ENCODE peak calls at places on chromosomes 5 and 9, in ten cellular contexts. H, K, W, Q, J, V, O, S, U and Z are unnamed samples.

GRCh38 chr9:115211413-115212204 is 93.7 kb upstream of the TNC start:
- DNase-seq in V (no peak), O (peak), Q (no peak), H (no peak), S (no peak), U (no peak), K (no peak), W (peak), J (no peak), Z (no peak)

GRCh38 chr5:66634601-66635000 is 38.4 kb downstream of the MAST4 start:
- DNase-seq in K (no peak), S (no peak), O (no peak), Q (no peak), W (no peak), J (no peak), U (no peak), V (no peak), H (no peak), Z (no peak)

GRCh38 chr5:130692766-130693165 is 472.3 kb downstream of the HINT1 start:
- DNase-seq in J (no peak), Q (no peak), O (no peak), V (no peak), W (no peak), U (no peak), S (no peak), H (no peak), K (no peak), Z (no peak)

GRCh38 chr5:35233601-35234000 is 3.3 kb upstream of the PRLR start:
- DNase-seq in K (no peak), Q (no peak), J (no peak), S (no peak), U (no peak), V (no peak), W (no peak), O (no peak), H (no peak), Z (no peak)

GRCh38 chr5:149371296-149371962 is 7.7 kb downstream of the IL17B start:
- DNase-seq in J (peak), Q (peak), H (peak), V (no peak), W (peak), S (peak), U (peak), K (peak), O (peak), Z (peak)

GRCh38 chr5:157682257-157682656 is 10.9 kb downstream of the C5orf52 start:
- DNase-seq in Q (no peak), V (no peak), U (no peak), W (no peak), K (no peak), J (no peak), H (no peak), S (no peak), O (no peak), Z (no peak)

GRCh38 chr5:142871056-142871879 is 101.1 kb downstream of the ARHGAP26 start:
- DNase-seq in S (no peak), K (no peak), U (no peak), H (no peak), V (peak), W (no peak), J (peak), O (no peak), Q (peak), Z (no peak)

GRCh38 chr5:115460476-115460875 is 84.1 kb downstream of the FEM1C start:
- DNase-seq in O (peak), S (no peak), K (peak), H (no peak), Q (no peak), V (peak), W (peak), J (no peak), U (peak), Z (no peak)

GRCh38 chr9:74940600-74940999 is 12.1 kb downstream of the C9orf40 start:
- DNase-seq in W (no peak), K (no peak), O (no peak), H (no peak), Q (peak), S (no peak), U (peak), J (no peak), V (no peak), Z (no peak)

GRCh38 chr5:41869739-41870620 is at the start of gene OXCT1:
- DNase-seq in Q (peak), O (peak), H (peak), V (peak), W (peak), S (peak), K (peak), U (peak), J (peak), Z (peak)

GRCh38 chr5:122126177-122126701 is 3.1 kb upstream of the ZNF474 start:
- DNase-seq in W (no peak), J (no peak), Q (no peak), H (no peak), O (peak), K (no peak), U (peak), S (no peak), V (no peak), Z (no peak)

GRCh38 chr9:129108805-129109370 is 1.7 kb downstream of the CRAT start:
- DNase-seq in J (no peak), U (no peak), O (no peak), W (no peak), K (no peak), Q (peak), S (no peak), H (no peak), V (peak), Z (no peak)

GRCh38 chr9:136547508-136548215 is 1.8 kb upstream of the NOTCH1 start:
- DNase-seq in W (no peak), K (no peak), V (no peak), U (no peak), S (no peak), H (no peak), O (no peak), Q (no peak), J (peak), Z (no peak)

GRCh38 chr9:125075997-125076396 is 67.3 kb downstream of the SCAI start:
- DNase-seq in S (no peak), O (no peak), H (no peak), J (no peak), K (no peak), Q (no peak), V (no peak), U (no peak), W (no peak), Z (no peak)

GRCh38 chr5:93598141-93598996 is 15.3 kb downstream of the NR2F1 start:
- DNase-seq in H (no peak), K (no peak), S (no peak), Q (no peak), O (no peak), W (no peak), U (no peak), V (peak), J (no peak), Z (no peak)

GRCh38 chr5:93595420-93596136 is 12.6 kb downstream of the NR2F1 start:
- DNase-seq in V (peak), H (no peak), W (no peak), Q (no peak), S (no peak), O (no peak), J (no peak), U (no peak), K (no peak), Z (no peak)

GRCh38 chr5:93596676-93597441 is 13.8 kb downstream of the NR2F1 start:
- DNase-seq in J (peak), V (peak), W (peak), H (no peak), U (no peak), S (peak), Q (peak), O (no peak), K (peak), Z (no peak)

GRCh38 chr5:93594591-93595419 is 11.8 kb downstream of the NR2F1 start:
- DNase-seq in O (no peak), S (no peak), U (no peak), K (no peak), J (no peak), V (peak), H (no peak), W (no peak), Q (no peak), Z (no peak)

GRCh38 chr5:93596310-93596675 is 13.3 kb downstream of the NR2F1 start:
- DNase-seq in K (no peak), Q (no peak), J (no peak), O (no peak), W (no peak), S (no peak), U (no peak), H (no peak), V (peak), Z (no peak)
- H3K4me3 ChIP-seq in K (no peak), Q (no peak), J (no peak), O (no peak), W (no peak), S (no peak), U (no peak), H (no peak), V (no peak), Z (no peak)

GRCh38 chr5:126594077-126594476 is 942 bp downstream of the ALDH7A1 start:
- DNase-seq in H (no peak), W (no peak), O (no peak), V (no peak), Q (no peak), U (peak), K (no peak), S (no peak), J (no peak), Z (no peak)
- H3K4me3 ChIP-seq in H (no peak), W (peak), O (peak), V (peak), Q (no peak), U (peak), K (peak), S (peak), J (peak), Z (no peak)

GRCh38 chr5:10760033-10760975 is 730 bp downstream of the DAP start:
- DNase-seq in V (no peak), S (no peak), J (peak), W (peak), U (peak), H (peak), O (peak), K (peak), Q (peak), Z (no peak)

GRCh38 chr5:10762776-10763500 is 1.9 kb upstream of the DAP start:
- DNase-seq in J (no peak), U (no peak), Q (no peak), O (no peak), W (no peak), V (no peak), S (peak), H (no peak), K (no peak), Z (no peak)

GRCh38 chr5:10760976-10761841 is at the start of gene DAP:
- DNase-seq in K (peak), V (peak), Q (peak), W (peak), J (peak), U (peak), H (peak), O (peak), S (peak), Z (peak)

GRCh38 chr5:10761842-10762165 is 770 bp upstream of the DAP start:
- DNase-seq in S (no peak), J (no peak), U (no peak), H (no peak), O (peak), Q (no peak), W (peak), V (no peak), K (no peak), Z (no peak)

DNA sequence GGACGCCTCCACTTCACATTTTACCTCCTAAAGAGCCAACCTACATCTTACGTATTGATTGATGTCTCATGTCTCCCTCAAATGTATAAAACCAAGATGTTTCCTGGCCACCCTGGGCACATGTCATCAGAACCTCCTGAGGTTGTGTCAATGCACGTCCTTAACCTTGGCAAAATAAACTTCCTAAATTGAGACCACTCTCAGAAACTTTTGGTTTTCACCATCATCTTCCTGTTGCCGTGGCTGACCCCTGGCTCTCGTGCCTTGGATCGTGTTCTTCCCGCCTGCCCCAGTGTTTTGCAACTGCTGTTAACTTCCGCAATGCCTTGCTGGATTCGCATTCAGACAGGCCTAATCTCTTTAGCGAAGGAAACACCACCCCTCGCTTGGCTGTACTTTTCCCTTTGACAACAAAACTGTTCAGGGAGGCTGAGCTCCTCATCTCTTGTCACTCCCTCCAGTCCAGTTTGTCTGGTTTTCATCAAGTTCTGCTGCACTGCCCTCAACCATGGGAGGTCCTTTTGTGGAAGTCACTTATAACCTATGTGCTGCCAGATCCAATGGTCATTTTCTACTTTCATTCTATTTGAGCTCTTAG is 1.2 kb upstream of the DAP start:
- DNase-seq in W (no peak), J (peak), H (no peak), O (no peak), K (peak), Q (peak), S (peak), V (no peak), U (peak), Z (no peak)
- H3K4me3 ChIP-seq in W (no peak), J (no peak), H (peak), O (no peak), K (peak), Q (no peak), S (no peak), V (no peak), U (no peak), Z (no peak)

DNA sequence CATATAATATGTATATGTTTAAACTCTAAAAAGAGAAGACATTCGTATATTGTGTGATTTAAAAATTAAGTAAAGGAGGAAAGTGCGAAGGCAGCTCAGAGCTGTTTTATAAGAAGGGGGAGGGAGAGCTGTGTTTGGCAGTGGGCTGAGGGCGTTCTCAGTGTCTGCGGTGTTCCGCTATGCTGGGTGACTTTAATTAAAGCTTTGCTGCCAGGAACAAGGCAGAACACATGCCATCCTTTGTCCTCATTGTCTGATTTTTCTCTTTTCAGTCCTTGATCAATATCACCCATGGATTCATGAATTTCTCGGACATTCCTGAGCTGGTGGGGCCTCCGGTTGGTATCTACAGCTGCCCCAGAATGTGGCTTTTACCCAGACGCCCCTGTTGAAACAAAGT is 66.5 kb upstream of the TGFBR1 start:
- DNase-seq in S (no peak), U (no peak), J (no peak), W (no peak), K (no peak), H (no peak), Q (no peak), V (no peak), O (no peak), Z (no peak)
- H3K4me3 ChIP-seq in S (no peak), U (no peak), J (no peak), W (no peak), K (no peak), H (no peak), Q (no peak), V (no peak), O (no peak), Z (no peak)

GRCh38 chr9:109320338-109320733 is 523 bp downstream of the EPB41L4B start:
- DNase-seq in J (peak), V (no peak), K (no peak), U (no peak), W (peak), H (no peak), S (no peak), Q (peak), O (no peak), Z (no peak)

GRCh38 chr9:109317311-109317978 is 3.4 kb downstream of the EPB41L4B start:
- DNase-seq in V (no peak), H (no peak), J (peak), Q (peak), S (no peak), U (no peak), O (no peak), W (no peak), K (no peak), Z (no peak)

GRCh38 chr9:109317979-109318671 is 2.7 kb downstream of the EPB41L4B start:
- DNase-seq in K (no peak), J (no peak), S (no peak), H (no peak), Q (no peak), U (no peak), W (no peak), V (no peak), O (no peak), Z (no peak)

GRCh38 chr9:109319631-109320233 is 1.1 kb downstream of the EPB41L4B start:
- DNase-seq in V (no peak), W (peak), J (peak), H (no peak), S (no peak), O (no peak), U (no peak), Q (peak), K (peak), Z (peak)

GRCh38 chr9:109319072-109319630 is 1.7 kb downstream of the EPB41L4B start:
- DNase-seq in K (peak), J (peak), U (no peak), Q (peak), O (no peak), W (no peak), S (no peak), H (no peak), V (no peak), Z (no peak)
- H3K4me3 ChIP-seq in K (peak), J (peak), U (no peak), Q (peak), O (no peak), W (no peak), S (no peak), H (no peak), V (peak), Z (no peak)